ENCODE peak calls at places on chromosome 1, in ten cellular contexts. L is cardiac fibroblast; C is pons; Z is fibroblast of lung; H is heart left ventricle; T is RWPE1; J is ecto neural progenitor cell; W is activated naive CD4-positive, alpha-beta T cell treated with anti-CD3 and anti-CD28 coated beads, Interleukin-2, amount 50 U/mL, for 72 hours; D is stimulated activated CD4-positive, alpha-beta T cell treated with anti-CD3 and anti-CD28 coated beads, Interleukin-4, amount 100 ng/mL, for 48 hours; X is mucosa of gallbladder. V is an unnamed sample.

GRCh38 chr1:43582162-43582566 is 51.5 kb downstream of the PTPRF start:
- DNase-seq in X (peak), T (peak), H (no peak), Z (peak), D (peak), C (no peak), L (peak), J (no peak), W (peak), V (peak)

GRCh38 chr1:159925713-159926066 is 383 bp upstream of the TAGLN2 start:
- DNase-seq in H (no peak), T (peak), C (no peak), W (no peak), X (no peak), L (no peak), Z (no peak), D (peak), J (no peak), V (no peak)

GRCh38 chr1:99992760-99993467 is 23.1 kb downstream of the SLC35A3 start:
- DNase-seq in T (no peak), L (no peak), H (no peak), W (no peak), J (no peak), D (no peak), C (no peak), Z (no peak), X (no peak), V (no peak)

GRCh38 chr1:219792337-219793021 is 135.9 kb downstream of the SLC30A10 start:
- DNase-seq in H (no peak), C (no peak), J (no peak), X (no peak), D (no peak), T (no peak), L (peak), W (no peak), Z (peak), V (peak)

GRCh38 chr1:114032271-114033218 is 53.3 kb downstream of the OLFML3 start:
- DNase-seq in Z (peak), C (peak), L (peak), J (no peak), W (no peak), X (no peak), T (peak), D (no peak), H (no peak), V (peak)

GRCh38 chr1:227961651-227962050 is 13.9 kb upstream of the WNT9A start:
- DNase-seq in H (no peak), L (no peak), C (no peak), X (no peak), Z (no peak), D (no peak), J (peak), T (no peak), W (no peak), V (no peak)

GRCh38 chr1:19764848-19765247 is 34.9 kb downstream of the TMCO4 start:
- DNase-seq in H (no peak), L (peak), T (no peak), Z (no peak), J (no peak), W (peak), X (no peak), D (no peak), C (no peak), V (no peak)

GRCh38 chr1:2044510-2045319 is 5.5 kb upstream of the PRKCZ start:
- DNase-seq in T (peak), L (peak), X (peak), C (peak), Z (peak), J (peak), W (peak), H (peak), D (peak), V (peak)

GRCh38 chr1:214665606-214666110 is 62.7 kb downstream of the CENPF start:
- DNase-seq in W (no peak), C (no peak), D (no peak), T (no peak), H (no peak), Z (no peak), J (no peak), X (no peak), L (no peak), V (no peak)

GRCh38 chr1:8211251-8211619 is 106.7 kb upstream of the SLC45A1 start:
- DNase-seq in W (no peak), Z (no peak), L (no peak), T (no peak), J (no peak), X (no peak), D (no peak), H (no peak), C (no peak), V (no peak)

V was measured in LHCN-M2.